ENCODE peak calls at places on chromosomes 11 and 22, in nine cellular contexts. P, D, O, S, B, M, V, C and W are unnamed samples.

GRCh38 chr22:19579880-19580279 is 55.7 kb upstream of the CLDN5 start:
- DNase-seq in D (no peak), B (no peak), O (no peak), S (peak), M (no peak), P (no peak), C (peak), V (no peak), W (no peak)

GRCh38 chr11:47154738-47155570 is 21.7 kb downstream of the ARFGAP2 start:
- DNase-seq in O (no peak), D (no peak), P (no peak), C (peak), B (no peak), M (no peak), V (no peak), S (no peak), W (no peak)

GRCh38 chr11:109298865-109299264 is 123.1 kb upstream of the C11orf87 start:
- DNase-seq in C (no peak), V (no peak), D (peak), M (no peak), P (no peak), O (no peak), S (no peak), B (no peak), W (peak)

GRCh38 chr11:94134651-94135512 is 6.2 kb downstream of the PANX1 start:
- DNase-seq in C (peak), D (peak), B (peak), P (peak), O (peak), M (no peak), V (peak), S (peak), W (peak)

GRCh38 chr11:65719887-65720236 is 736 bp downstream of the RNASEH2C start:
- DNase-seq in P (no peak), B (peak), C (peak), D (peak), V (peak), O (no peak), S (no peak), M (no peak), W (no peak)

GRCh38 chr11:78987748-78988147 is 413.1 kb upstream of the NARS2 start:
- DNase-seq in B (no peak), M (no peak), S (no peak), V (no peak), D (no peak), O (no peak), C (no peak), P (no peak), W (no peak)

GRCh38 chr11:134736251-134737072 is 324.4 kb upstream of the B3GAT1 start:
- DNase-seq in S (no peak), O (no peak), C (no peak), M (no peak), V (no peak), D (no peak), B (no peak), P (no peak), W (no peak)

GRCh38 chr11:124892131-124892530 is 5.5 kb downstream of the ROBO4 start:
- DNase-seq in V (no peak), D (no peak), P (no peak), M (no peak), S (no peak), C (no peak), B (no peak), O (no peak), W (no peak)

GRCh38 chr11:46305295-46305694 is 27.8 kb downstream of the CREB3L1 start:
- DNase-seq in O (no peak), M (no peak), B (peak), D (peak), S (no peak), V (peak), C (peak), P (no peak), W (no peak)

GRCh38 chr22:44561139-44561840 is 63.3 kb upstream of the RTL6 start:
- DNase-seq in B (no peak), D (no peak), S (no peak), M (no peak), C (no peak), P (no peak), O (no peak), V (no peak), W (no peak)

GRCh38 chr11:14136561-14136960 is 174.0 kb downstream of the SPON1 start:
- DNase-seq in P (no peak), V (no peak), B (no peak), M (no peak), O (no peak), D (no peak), S (no peak), C (no peak), W (no peak)

GRCh38 chr11:125460275-125460674 is 35.8 kb downstream of the FEZ1 start:
- DNase-seq in M (no peak), P (no peak), B (no peak), O (no peak), S (no peak), V (no peak), D (no peak), C (no peak), W (no peak)

GRCh38 chr11:76329084-76329648 is 51.8 kb downstream of the THAP12 start:
- DNase-seq in O (no peak), P (peak), S (no peak), B (no peak), V (peak), D (no peak), C (no peak), M (no peak), W (no peak)

GRCh38 chr11:123233978-123234340 is 38.9 kb upstream of the CLMP start:
- DNase-seq in C (no peak), B (no peak), V (no peak), D (no peak), M (no peak), O (no peak), S (no peak), P (no peak), W (no peak)

GRCh38 chr11:96105944-96106343 is 182.0 kb upstream of the MTMR2 start:
- DNase-seq in P (no peak), O (no peak), S (no peak), B (no peak), C (no peak), M (no peak), V (no peak), D (no peak), W (no peak)

GRCh38 chr11:102577182-102577581 is 46.6 kb upstream of the MMP7 start:
- DNase-seq in B (peak), O (no peak), M (no peak), P (no peak), V (peak), S (no peak), D (no peak), C (peak), W (no peak)

GRCh38 chr22:16963189-16963945 is 44.7 kb downstream of the GAB4 start:
- DNase-seq in V (no peak), O (no peak), S (no peak), M (no peak), B (no peak), D (no peak), P (no peak), C (no peak), W (no peak)

GRCh38 chr22:49771266-49772065 is 56.2 kb downstream of the BRD1 start:
- DNase-seq in S (peak), M (no peak), P (no peak), V (no peak), B (no peak), D (no peak), C (no peak), O (no peak), W (no peak)

GRCh38 chr11:118522571-118523072 is 4.7 kb upstream of the TTC36 start:
- DNase-seq in O (no peak), P (no peak), D (peak), C (no peak), V (peak), M (no peak), B (peak), S (no peak), W (no peak)

GRCh38 chr11:95923441-95923729 is 522 bp downstream of the MTMR2 start:
- DNase-seq in P (no peak), B (no peak), M (no peak), C (no peak), V (no peak), O (no peak), D (no peak), S (no peak), W (no peak)

GRCh38 chr22:29116397-29117123 is 43.7 kb downstream of the KREMEN1 start:
- DNase-seq in S (no peak), O (no peak), D (no peak), M (no peak), P (no peak), V (no peak), C (no peak), B (no peak), W (no peak)

GRCh38 chr11:64868904-64869570 is 9.4 kb downstream of the EHD1 start:
- DNase-seq in M (no peak), C (peak), P (peak), S (no peak), B (peak), V (peak), D (no peak), O (no peak), W (peak)

GRCh38 chr11:130798801-130799200 is 117.5 kb downstream of the SNX19 start:
- DNase-seq in V (no peak), S (no peak), B (no peak), P (no peak), M (no peak), O (no peak), C (no peak), D (no peak), W (no peak)

GRCh38 chr11:101126551-101127347 is 2.9 kb downstream of the PGR start:
- DNase-seq in O (peak), M (no peak), V (peak), B (no peak), C (no peak), D (peak), P (no peak), S (peak), W (no peak)

GRCh38 chr22:35552186-35552842 is 11.7 kb downstream of the RASD2 start:
- DNase-seq in V (no peak), D (peak), M (no peak), O (peak), C (peak), B (no peak), S (no peak), P (no peak), W (no peak)

GRCh38 chr11:58958500-58958899 is 19.2 kb downstream of the GLYATL1 start:
- DNase-seq in D (peak), V (no peak), P (no peak), M (no peak), S (no peak), B (peak), C (peak), O (peak), W (no peak)

GRCh38 chr22:46289244-46289891 is 7.3 kb upstream of the GTSE1 start:
- DNase-seq in B (no peak), S (no peak), P (no peak), M (no peak), V (no peak), C (no peak), O (no peak), D (no peak), W (no peak)

GRCh38 chr11:30196400-30197206 is 34.2 kb upstream of the FSHB start:
- DNase-seq in C (peak), P (peak), B (peak), D (peak), V (peak), M (no peak), S (peak), O (peak), W (no peak)

GRCh38 chr22:27801616-27802388 is at the start of gene MN1:
- DNase-seq in S (peak), B (peak), O (peak), V (peak), D (peak), M (no peak), C (peak), P (no peak), W (no peak)

GRCh38 chr11:70090989-70091388 is 12.9 kb downstream of the ANO1 start:
- DNase-seq in C (no peak), V (no peak), D (peak), P (no peak), B (no peak), M (no peak), S (peak), O (no peak), W (no peak)

GRCh38 chr11:69134957-69135356 is 20.8 kb upstream of the SMIM38 start:
- DNase-seq in O (no peak), D (no peak), V (no peak), C (no peak), S (no peak), M (no peak), P (no peak), B (no peak), W (no peak)

GRCh38 chr22:28547132-28547842 is 132.4 kb downstream of the TTC28 start:
- DNase-seq in O (no peak), C (no peak), M (no peak), P (peak), S (no peak), D (peak), B (peak), V (peak), W (no peak)

GRCh38 chr11:95363710-95364109 is 132.7 kb upstream of the SESN3 start:
- DNase-seq in V (no peak), O (no peak), P (no peak), C (no peak), D (no peak), B (no peak), M (no peak), S (no peak), W (no peak)

GRCh38 chr11:2571598-2572281 is 126.9 kb downstream of the KCNQ1 start:
- DNase-seq in S (no peak), V (no peak), B (no peak), M (no peak), P (no peak), C (no peak), D (no peak), O (no peak), W (no peak)

GRCh38 chr22:24806663-24807001 is 621 bp downstream of the SGSM1 start:
- DNase-seq in V (no peak), O (no peak), P (no peak), S (no peak), C (no peak), D (no peak), M (no peak), B (no peak), W (no peak)

GRCh38 chr22:48756146-48757111 is 1071.2 kb downstream of the BRD1 start:
- DNase-seq in M (no peak), D (no peak), C (no peak), V (no peak), O (no peak), P (no peak), S (no peak), B (no peak), W (no peak)

GRCh38 chr11:32827276-32827675 is 2.5 kb upstream of the PRRG4 start:
- DNase-seq in V (no peak), D (no peak), O (no peak), B (no peak), C (no peak), P (no peak), S (no peak), M (no peak), W (no peak)

GRCh38 chr11:67645521-67646457 is 4.7 kb downstream of the ACY3 start:
- DNase-seq in D (no peak), C (peak), V (no peak), O (no peak), P (no peak), S (no peak), B (no peak), M (no peak), W (no peak)
- TF ChIP-seq CTCF in D (no peak), C (peak), V (no peak), O (no peak), P (no peak), S (no peak), B (no peak), M (peak), W (no peak)

GRCh38 chr11:67302571-67303131 is 679 bp upstream of the SSH3 start:
- DNase-seq in B (peak), C (no peak), V (peak), P (peak), D (no peak), S (no peak), M (no peak), O (peak), W (no peak)
- H3K4me3 ChIP-seq in B (peak), C (no peak), V (peak), P (peak), D (peak), S (peak), M (peak), O (peak), W (peak)

DNA sequence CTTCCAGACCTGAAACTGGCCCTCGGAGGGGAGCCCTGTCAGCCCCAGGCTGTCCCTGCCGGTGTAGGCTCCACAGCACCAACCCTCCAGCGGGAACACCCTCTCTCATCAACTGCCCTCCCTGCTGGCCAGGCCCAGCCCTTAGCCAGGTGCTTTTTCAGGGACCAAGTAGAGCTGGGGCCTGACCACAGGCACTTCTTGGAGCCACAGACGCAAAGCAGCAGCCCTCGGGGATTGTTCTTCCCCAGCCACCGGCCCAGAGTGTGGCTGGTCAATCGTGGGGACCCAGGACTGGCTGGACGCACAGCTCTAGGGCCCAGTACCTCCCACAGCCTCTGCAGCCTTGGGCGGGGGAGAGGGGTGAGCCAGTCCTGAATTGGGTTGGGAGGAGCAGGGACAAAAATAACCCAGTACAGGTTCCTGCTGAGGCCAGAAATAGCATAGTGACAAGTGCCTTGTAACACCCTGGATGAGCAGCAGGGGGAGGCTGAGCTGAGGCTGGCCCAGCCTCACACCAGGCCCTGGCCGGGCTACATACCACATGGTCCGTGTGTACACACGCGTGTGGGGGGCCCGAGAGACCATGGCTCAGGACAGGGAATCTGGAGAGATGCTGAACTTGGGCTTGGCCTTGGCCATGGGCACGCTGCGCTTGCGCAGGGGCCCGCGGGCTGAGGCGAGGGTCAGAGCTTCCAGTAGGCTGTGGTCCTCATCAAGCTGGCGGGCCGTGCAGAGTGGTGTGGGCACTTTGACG is 2.0 kb downstream of the KCNJ11 start:
- DNase-seq in O (peak), D (peak), P (no peak), C (peak), M (no peak), S (peak), B (peak), V (peak), W (no peak)
- TF ChIP-seq CTCF in O (peak), D (peak), P (peak), C (peak), M (peak), S (peak), B (peak), V (peak), W (peak)

GRCh38 chr22:41561788-41562187 is 978 bp downstream of the CSDC2 start:
- DNase-seq in P (no peak), D (peak), O (no peak), B (no peak), V (no peak), M (no peak), C (no peak), S (peak), W (no peak)
- H3K4me3 ChIP-seq in P (peak), D (no peak), O (no peak), B (no peak), V (no peak), M (no peak), C (no peak), S (peak), W (no peak)

DNA sequence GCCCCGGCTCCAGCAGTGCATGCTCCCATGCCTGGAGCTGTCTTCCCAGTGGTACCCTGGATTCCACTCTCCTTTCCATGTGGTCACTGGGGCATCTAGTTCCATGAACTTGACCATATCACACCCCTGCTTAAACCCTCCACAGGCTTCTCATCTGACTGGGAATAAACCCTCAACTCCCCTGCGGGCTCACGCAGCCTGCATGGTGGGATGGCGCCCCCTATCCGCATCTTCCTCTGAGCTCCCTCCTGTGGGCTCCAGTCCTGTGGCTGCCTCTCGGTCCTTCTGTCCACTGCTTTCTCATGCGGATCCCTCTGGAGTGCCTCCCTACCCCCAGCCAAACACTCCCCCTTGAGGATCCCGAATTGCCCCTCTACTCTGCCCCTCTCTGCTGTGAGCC is 41.4 kb upstream of the TTLL12 start:
- DNase-seq in P (no peak), C (peak), M (no peak), B (peak), S (no peak), D (peak), V (peak), O (peak), W (no peak)
- TF ChIP-seq CTCF in P (peak), C (peak), M (peak), B (peak), S (peak), D (peak), V (peak), O (no peak), W (peak)

GRCh38 chr22:39534591-39535301 is 2.2 kb upstream of the RPS19BP1 start:
- DNase-seq in V (peak), O (peak), S (peak), P (no peak), D (peak), M (no peak), C (peak), B (peak), W (no peak)
- H3K4me3 ChIP-seq in V (no peak), O (no peak), S (peak), P (peak), D (peak), M (no peak), C (no peak), B (no peak), W (no peak)

GRCh38 chr11:910589-911030 is at the start of gene CHID1:
- DNase-seq in C (peak), P (no peak), S (peak), B (peak), D (peak), M (peak), O (peak), V (peak), W (no peak)
- TF ChIP-seq CTCF in C (no peak), P (no peak), S (no peak), B (no peak), D (no peak), M (no peak), O (no peak), V (no peak), W (no peak)